ENCODE peak calls at places on chromosomes 12 and 14, in nine cellular contexts. I is IMR-90, X is AG10803, Q is tibial nerve, T is left ventricle myocardium inferior, V is AG09309, K is nephron progenitor cell, U is neural crest cell, P is gastrocnemius medialis. D is an unnamed sample.

GRCh38 chr12:72467985-72468384 is 195.8 kb downstream of the TRHDE start:
- DNase-seq in I (no peak), X (no peak), Q (no peak), T (no peak), V (no peak), K (no peak), U (no peak), P (no peak), D (no peak)

GRCh38 chr14:99393059-99393655 is 87.5 kb downstream of the SETD3 start:
- DNase-seq in I (peak), X (peak), Q (no peak), T (no peak), V (no peak), K (peak), U (peak), P (no peak), D (peak)

GRCh38 chr12:104958946-104959841 is 1.1 kb upstream of the SLC41A2 start:
- DNase-seq in I (peak), X (peak), Q (no peak), T (no peak), V (no peak), K (peak), U (no peak), P (no peak), D (no peak)

GRCh38 chr12:32273063-32273521 is 126.3 kb upstream of the FGD4 start:
- DNase-seq in I (peak), X (no peak), Q (no peak), T (no peak), V (no peak), K (no peak), U (no peak), P (no peak), D (no peak)

GRCh38 chr14:64088647-64088964 is 205.6 kb downstream of the ESR2 start:
- DNase-seq in I (no peak), X (no peak), Q (no peak), T (no peak), V (no peak), K (no peak), U (no peak), P (no peak), D (no peak)

GRCh38 chr12:94171595-94171930 is 23.2 kb downstream of the PLXNC1 start:
- DNase-seq in I (peak), X (peak), Q (no peak), T (no peak), V (no peak), K (no peak), U (no peak), P (no peak), D (no peak)

GRCh38 chr12:19198272-19198671 is 68.7 kb downstream of the PLEKHA5 start:
- DNase-seq in I (peak), X (peak), Q (no peak), T (no peak), V (no peak), K (no peak), U (peak), P (no peak), D (no peak)

GRCh38 chr12:9751204-9752144 is 9.2 kb downstream of the CD69 start:
- DNase-seq in I (peak), X (peak), Q (no peak), T (no peak), V (no peak), K (no peak), U (no peak), P (no peak), D (no peak)

GRCh38 chr12:82627799-82628198 is 58.9 kb upstream of the TMTC2 start:
- DNase-seq in I (peak), X (peak), Q (no peak), T (no peak), V (peak), K (no peak), U (no peak), P (no peak), D (no peak)
- TF ChIP-seq CTCF in I (peak), X (peak), Q (no peak), T (no peak), V (peak), K (no peak), U (peak), P (no peak), D (peak)

GRCh38 chr12:66035289-66035961 is 95.1 kb downstream of the LLPH start:
- DNase-seq in I (peak), X (peak), Q (peak), T (no peak), V (no peak), K (no peak), U (peak), P (no peak), D (no peak)
- TF ChIP-seq CTCF in I (peak), X (peak), Q (peak), T (peak), V (peak), K (no peak), U (peak), P (no peak), D (peak)

GRCh38 chr12:57604454-57605307 is at the start of gene DTX3:
- DNase-seq in I (no peak), X (peak), Q (peak), T (peak), V (no peak), K (peak), U (no peak), P (no peak), D (no peak)
- TF ChIP-seq CTCF in I (no peak), X (no peak), Q (no peak), T (no peak), V (no peak), K (no peak), U (no peak), P (no peak), D (no peak)

GRCh38 chr12:110345176-110345651 is 58.3 kb downstream of the ANAPC7 start:
- DNase-seq in I (no peak), X (no peak), Q (no peak), T (no peak), V (no peak), K (no peak), U (no peak), P (no peak), D (no peak)

GRCh38 chr12:110343921-110344555 is 59.5 kb downstream of the ANAPC7 start:
- DNase-seq in I (no peak), X (no peak), Q (no peak), T (no peak), V (no peak), K (no peak), U (no peak), P (no peak), D (no peak)

GRCh38 chr12:110344657-110345056 is 58.9 kb downstream of the ANAPC7 start:
- DNase-seq in I (no peak), X (no peak), Q (no peak), T (no peak), V (no peak), K (no peak), U (no peak), P (no peak), D (no peak)

GRCh38 chr12:110347767-110348166 is 55.7 kb downstream of the ANAPC7 start:
- DNase-seq in I (no peak), X (no peak), Q (no peak), T (no peak), V (no peak), K (no peak), U (no peak), P (no peak), D (no peak)

GRCh38 chr12:110345963-110346362 is 57.5 kb downstream of the ANAPC7 start:
- DNase-seq in I (no peak), X (no peak), Q (no peak), T (no peak), V (no peak), K (no peak), U (no peak), P (no peak), D (no peak)
- TF ChIP-seq CTCF in I (no peak), X (no peak), Q (no peak), T (no peak), V (no peak), K (no peak), U (no peak), P (no peak), D (no peak)

DNA sequence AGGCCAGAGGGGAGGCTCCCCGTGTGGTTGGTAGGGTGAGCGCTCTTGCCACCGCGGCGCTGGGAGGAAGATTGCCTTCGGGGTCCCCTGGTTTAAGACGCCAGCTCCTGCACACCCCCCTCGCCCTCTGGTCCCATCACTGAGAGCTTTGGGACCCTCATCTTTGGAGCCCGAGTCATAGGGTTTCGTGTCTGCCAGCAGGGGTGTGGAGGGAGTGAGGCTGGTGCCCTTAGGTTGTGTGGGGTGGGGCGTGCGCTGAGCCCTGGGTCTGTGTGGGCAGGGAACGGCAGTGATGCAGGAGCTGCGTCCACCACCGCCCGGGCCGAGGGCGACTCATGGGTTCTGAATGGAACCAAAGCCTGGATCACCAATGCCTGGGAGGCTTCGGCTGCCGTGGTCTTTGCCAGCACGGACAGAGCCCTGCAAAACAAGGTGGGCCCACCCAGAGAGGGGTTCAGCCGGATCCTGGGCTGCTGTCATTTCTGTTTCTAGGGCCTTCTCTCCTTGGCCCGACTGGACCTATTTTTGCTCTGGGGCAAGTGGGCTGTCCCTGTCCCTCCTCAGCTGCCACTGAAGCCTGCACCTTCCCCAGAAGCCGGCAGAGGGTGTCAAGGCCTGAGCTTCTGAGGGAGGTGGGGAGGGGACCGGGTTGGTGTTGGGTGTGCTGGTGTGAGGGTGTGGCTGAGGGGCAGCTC is 12.1 kb downstream of the ACADS start:
- DNase-seq in I (no peak), X (no peak), Q (no peak), T (no peak), V (no peak), K (peak), U (no peak), P (no peak), D (no peak)
- TF ChIP-seq CTCF in I (peak), X (peak), Q (peak), T (peak), V (peak), K (peak), U (peak), P (no peak), D (no peak)

GRCh38 chr14:71206123-71206522 is 298.9 kb downstream of the PCNX1 start:
- DNase-seq in I (no peak), X (no peak), Q (no peak), T (no peak), V (no peak), K (no peak), U (no peak), P (no peak), D (no peak)

GRCh38 chr14:71206766-71207371 is 299.6 kb downstream of the PCNX1 start:
- DNase-seq in I (peak), X (peak), Q (no peak), T (peak), V (peak), K (no peak), U (no peak), P (no peak), D (no peak)

GRCh38 chr14:71209888-71210287 is 302.6 kb downstream of the PCNX1 start:
- DNase-seq in I (no peak), X (peak), Q (no peak), T (no peak), V (no peak), K (no peak), U (no peak), P (no peak), D (no peak)

GRCh38 chr14:71212093-71212492 is 304.8 kb downstream of the PCNX1 start:
- DNase-seq in I (no peak), X (no peak), Q (no peak), T (no peak), V (no peak), K (no peak), U (no peak), P (no peak), D (no peak)

GRCh38 chr14:71208702-71209357 is 301.6 kb downstream of the PCNX1 start:
- DNase-seq in I (no peak), X (no peak), Q (no peak), T (no peak), V (no peak), K (no peak), U (no peak), P (no peak), D (no peak)
- TF ChIP-seq CTCF in I (peak), X (no peak), Q (no peak), T (no peak), V (no peak), K (no peak), U (peak), P (no peak), D (no peak)

DNA sequence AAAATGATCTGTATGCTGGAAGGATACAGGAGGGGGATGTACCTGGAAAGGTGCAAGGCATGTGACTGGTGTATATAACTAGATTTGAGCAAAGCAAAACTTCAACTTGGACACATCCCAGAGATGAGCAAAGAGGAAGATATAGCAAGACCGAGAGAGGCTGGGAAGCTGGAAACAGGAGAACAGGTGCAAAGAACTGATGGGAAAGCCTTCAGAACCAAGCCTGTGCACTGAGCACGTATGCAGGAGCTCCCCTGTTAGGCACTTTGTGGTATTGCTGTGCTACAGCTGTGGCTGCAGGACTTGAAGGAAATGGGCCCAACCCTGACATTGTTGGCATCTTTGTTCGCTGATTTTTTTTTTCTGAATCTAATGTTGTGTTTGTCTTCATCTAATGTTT is 120.7 kb upstream of the PWP1 start:
- DNase-seq in I (peak), X (peak), Q (no peak), T (no peak), V (no peak), K (no peak), U (no peak), P (no peak), D (no peak)
- TF ChIP-seq CTCF in I (no peak), X (peak), Q (no peak), T (peak), V (peak), K (peak), U (peak), P (no peak), D (peak)

D was measured in D721Med.